ENCODE peak calls at places on chromosomes 5 and 9, in five cellular contexts. One of them, this sample, is unnamed.

GRCh38 chr5:173670791-173671120 is 54.3 kb upstream of the BOD1 start:
- DNase-seq in NCI-H510A treated with DMSO at 0.1 percent for 48 hours: no peak
- DNase-seq in kidney: no peak
- DNase-seq in activated naive CD4-positive, alpha-beta T cell treated with anti-CD3 and anti-CD28 coated beads for 36 hours: no peak
- DNase-seq in T-helper 17 cell: no peak
- DNase-seq in this sample: no peak

GRCh38 chr5:149455889-149456409 is 76.9 kb upstream of the IL17B start:
- DNase-seq in NCI-H510A treated with DMSO at 0.1 percent for 48 hours: peak
- DNase-seq in kidney: peak
- DNase-seq in activated naive CD4-positive, alpha-beta T cell treated with anti-CD3 and anti-CD28 coated beads for 36 hours: no peak
- DNase-seq in T-helper 17 cell: no peak
- DNase-seq in this sample: no peak

GRCh38 chr5:38846379-38846967 is 661 bp downstream of the OSMR start:
- DNase-seq in NCI-H510A treated with DMSO at 0.1 percent for 48 hours: no peak
- DNase-seq in kidney: peak
- DNase-seq in activated naive CD4-positive, alpha-beta T cell treated with anti-CD3 and anti-CD28 coated beads for 36 hours: no peak
- DNase-seq in T-helper 17 cell: no peak
- DNase-seq in this sample: no peak

GRCh38 chr9:113255431-113255830 is 19.9 kb downstream of the CDC26 start:
- DNase-seq in NCI-H510A treated with DMSO at 0.1 percent for 48 hours: no peak
- DNase-seq in kidney: no peak
- DNase-seq in activated naive CD4-positive, alpha-beta T cell treated with anti-CD3 and anti-CD28 coated beads for 36 hours: no peak
- DNase-seq in T-helper 17 cell: no peak
- DNase-seq in this sample: no peak

GRCh38 chr9:131848570-131849160 is 108.8 kb upstream of the RAPGEF1 start:
- DNase-seq in NCI-H510A treated with DMSO at 0.1 percent for 48 hours: no peak
- DNase-seq in kidney: no peak
- DNase-seq in activated naive CD4-positive, alpha-beta T cell treated with anti-CD3 and anti-CD28 coated beads for 36 hours: no peak
- DNase-seq in T-helper 17 cell: no peak
- DNase-seq in this sample: no peak

GRCh38 chr9:34986541-34987047 is 3.0 kb upstream of the DNAJB5 start:
- DNase-seq in NCI-H510A treated with DMSO at 0.1 percent for 48 hours: no peak
- DNase-seq in kidney: no peak
- DNase-seq in activated naive CD4-positive, alpha-beta T cell treated with anti-CD3 and anti-CD28 coated beads for 36 hours: peak
- DNase-seq in T-helper 17 cell: peak
- DNase-seq in this sample: peak

GRCh38 chr9:15178621-15179020 is 128.4 kb downstream of the TTC39B start:
- DNase-seq in NCI-H510A treated with DMSO at 0.1 percent for 48 hours: no peak
- DNase-seq in kidney: no peak
- DNase-seq in activated naive CD4-positive, alpha-beta T cell treated with anti-CD3 and anti-CD28 coated beads for 36 hours: no peak
- DNase-seq in T-helper 17 cell: no peak
- DNase-seq in this sample: no peak

GRCh38 chr9:85700330-85700729 is 41.4 kb downstream of the AGTPBP1 start:
- DNase-seq in NCI-H510A treated with DMSO at 0.1 percent for 48 hours: no peak
- DNase-seq in kidney: no peak
- DNase-seq in activated naive CD4-positive, alpha-beta T cell treated with anti-CD3 and anti-CD28 coated beads for 36 hours: no peak
- DNase-seq in T-helper 17 cell: no peak
- DNase-seq in this sample: no peak

GRCh38 chr5:177306674-177307543 is 3.3 kb downstream of the PRELID1 start:
- DNase-seq in NCI-H510A treated with DMSO at 0.1 percent for 48 hours: no peak
- DNase-seq in kidney: no peak
- DNase-seq in activated naive CD4-positive, alpha-beta T cell treated with anti-CD3 and anti-CD28 coated beads for 36 hours: no peak
- DNase-seq in T-helper 17 cell: no peak
- DNase-seq in this sample: no peak

GRCh38 chr5:172422255-172422654 is 32.1 kb downstream of the SH3PXD2B start:
- DNase-seq in NCI-H510A treated with DMSO at 0.1 percent for 48 hours: no peak
- DNase-seq in kidney: peak
- DNase-seq in activated naive CD4-positive, alpha-beta T cell treated with anti-CD3 and anti-CD28 coated beads for 36 hours: no peak
- DNase-seq in T-helper 17 cell: no peak
- DNase-seq in this sample: no peak

GRCh38 chr5:134465856-134466240 is 54.2 kb upstream of the CDKN2AIPNL start:
- DNase-seq in NCI-H510A treated with DMSO at 0.1 percent for 48 hours: no peak
- DNase-seq in kidney: peak
- DNase-seq in activated naive CD4-positive, alpha-beta T cell treated with anti-CD3 and anti-CD28 coated beads for 36 hours: peak
- DNase-seq in T-helper 17 cell: peak
- DNase-seq in this sample: peak

GRCh38 chr5:137344723-137345322 is 154.3 kb downstream of the SPOCK1 start:
- DNase-seq in NCI-H510A treated with DMSO at 0.1 percent for 48 hours: peak
- DNase-seq in kidney: no peak
- DNase-seq in activated naive CD4-positive, alpha-beta T cell treated with anti-CD3 and anti-CD28 coated beads for 36 hours: peak
- DNase-seq in T-helper 17 cell: no peak
- DNase-seq in this sample: peak

GRCh38 chr5:140883927-140884697 is 2.2 kb downstream of the PCDHA13 start:
- DNase-seq in NCI-H510A treated with DMSO at 0.1 percent for 48 hours: no peak
- DNase-seq in kidney: peak
- DNase-seq in activated naive CD4-positive, alpha-beta T cell treated with anti-CD3 and anti-CD28 coated beads for 36 hours: no peak
- DNase-seq in T-helper 17 cell: no peak
- DNase-seq in this sample: no peak

GRCh38 chr5:52994266-52994665 is 5.1 kb downstream of the ITGA2 start:
- DNase-seq in NCI-H510A treated with DMSO at 0.1 percent for 48 hours: no peak
- DNase-seq in kidney: no peak
- DNase-seq in activated naive CD4-positive, alpha-beta T cell treated with anti-CD3 and anti-CD28 coated beads for 36 hours: no peak
- DNase-seq in T-helper 17 cell: no peak
- DNase-seq in this sample: no peak

GRCh38 chr9:117104972-117105495 is 309.8 kb downstream of the ASTN2 start:
- DNase-seq in NCI-H510A treated with DMSO at 0.1 percent for 48 hours: no peak
- DNase-seq in kidney: no peak
- DNase-seq in activated naive CD4-positive, alpha-beta T cell treated with anti-CD3 and anti-CD28 coated beads for 36 hours: no peak
- DNase-seq in T-helper 17 cell: no peak
- DNase-seq in this sample: no peak

GRCh38 chr5:55110156-55110680 is 7.8 kb downstream of the GZMA start:
- DNase-seq in NCI-H510A treated with DMSO at 0.1 percent for 48 hours: no peak
- DNase-seq in kidney: no peak
- DNase-seq in activated naive CD4-positive, alpha-beta T cell treated with anti-CD3 and anti-CD28 coated beads for 36 hours: no peak
- DNase-seq in T-helper 17 cell: no peak
- DNase-seq in this sample: no peak

GRCh38 chr5:125336401-125336800 is 590.0 kb upstream of the ZNF608 start:
- DNase-seq in NCI-H510A treated with DMSO at 0.1 percent for 48 hours: no peak
- DNase-seq in kidney: no peak
- DNase-seq in activated naive CD4-positive, alpha-beta T cell treated with anti-CD3 and anti-CD28 coated beads for 36 hours: no peak
- DNase-seq in T-helper 17 cell: no peak
- DNase-seq in this sample: no peak

GRCh38 chr5:126365446-126366198 is 57.6 kb upstream of the GRAMD2B start:
- DNase-seq in NCI-H510A treated with DMSO at 0.1 percent for 48 hours: no peak
- DNase-seq in kidney: no peak
- DNase-seq in activated naive CD4-positive, alpha-beta T cell treated with anti-CD3 and anti-CD28 coated beads for 36 hours: no peak
- DNase-seq in T-helper 17 cell: no peak
- DNase-seq in this sample: no peak

GRCh38 chr5:154784856-154785255 is 29.7 kb downstream of the LARP1 start:
- DNase-seq in NCI-H510A treated with DMSO at 0.1 percent for 48 hours: no peak
- DNase-seq in kidney: no peak
- DNase-seq in activated naive CD4-positive, alpha-beta T cell treated with anti-CD3 and anti-CD28 coated beads for 36 hours: no peak
- DNase-seq in T-helper 17 cell: no peak
- DNase-seq in this sample: no peak

GRCh38 chr9:2418619-2419018 is 203.0 kb upstream of the VLDLR start:
- DNase-seq in NCI-H510A treated with DMSO at 0.1 percent for 48 hours: no peak
- DNase-seq in kidney: no peak
- DNase-seq in activated naive CD4-positive, alpha-beta T cell treated with anti-CD3 and anti-CD28 coated beads for 36 hours: no peak
- DNase-seq in T-helper 17 cell: no peak
- DNase-seq in this sample: peak

GRCh38 chr5:94694671-94695070 is 76.2 kb downstream of the SLF1 start:
- DNase-seq in NCI-H510A treated with DMSO at 0.1 percent for 48 hours: no peak
- DNase-seq in kidney: no peak
- DNase-seq in activated naive CD4-positive, alpha-beta T cell treated with anti-CD3 and anti-CD28 coated beads for 36 hours: no peak
- DNase-seq in T-helper 17 cell: no peak
- DNase-seq in this sample: no peak

GRCh38 chr9:129990269-129991005 is 52.6 kb downstream of the FNBP1 start:
- DNase-seq in NCI-H510A treated with DMSO at 0.1 percent for 48 hours: no peak
- DNase-seq in kidney: no peak
- DNase-seq in activated naive CD4-positive, alpha-beta T cell treated with anti-CD3 and anti-CD28 coated beads for 36 hours: peak
- DNase-seq in T-helper 17 cell: peak
- DNase-seq in this sample: no peak

GRCh38 chr9:5326893-5327548 is 12.7 kb downstream of the RLN1 start:
- DNase-seq in NCI-H510A treated with DMSO at 0.1 percent for 48 hours: peak
- DNase-seq in kidney: no peak
- DNase-seq in activated naive CD4-positive, alpha-beta T cell treated with anti-CD3 and anti-CD28 coated beads for 36 hours: peak
- DNase-seq in T-helper 17 cell: peak
- DNase-seq in this sample: no peak

GRCh38 chr9:91898451-91899433 is 51.3 kb downstream of the ROR2 start:
- DNase-seq in NCI-H510A treated with DMSO at 0.1 percent for 48 hours: peak
- DNase-seq in kidney: peak
- DNase-seq in activated naive CD4-positive, alpha-beta T cell treated with anti-CD3 and anti-CD28 coated beads for 36 hours: no peak
- DNase-seq in T-helper 17 cell: no peak
- DNase-seq in this sample: no peak

GRCh38 chr5:155839251-155840037 is 487.5 kb upstream of the SGCD start:
- DNase-seq in NCI-H510A treated with DMSO at 0.1 percent for 48 hours: no peak
- DNase-seq in kidney: no peak
- DNase-seq in activated naive CD4-positive, alpha-beta T cell treated with anti-CD3 and anti-CD28 coated beads for 36 hours: no peak
- DNase-seq in T-helper 17 cell: no peak
- DNase-seq in this sample: no peak

GRCh38 chr5:169988947-169989346 is 8.7 kb upstream of the INSYN2B start:
- DNase-seq in NCI-H510A treated with DMSO at 0.1 percent for 48 hours: no peak
- DNase-seq in kidney: no peak
- DNase-seq in activated naive CD4-positive, alpha-beta T cell treated with anti-CD3 and anti-CD28 coated beads for 36 hours: no peak
- DNase-seq in T-helper 17 cell: no peak
- DNase-seq in this sample: no peak

GRCh38 chr9:124885551-124885950 is 23.6 kb downstream of the ARPC5L start:
- DNase-seq in NCI-H510A treated with DMSO at 0.1 percent for 48 hours: no peak
- DNase-seq in kidney: no peak
- DNase-seq in activated naive CD4-positive, alpha-beta T cell treated with anti-CD3 and anti-CD28 coated beads for 36 hours: no peak
- DNase-seq in T-helper 17 cell: no peak
- DNase-seq in this sample: no peak

GRCh38 chr5:145906401-145906800 is 30.0 kb upstream of the SH3RF2 start:
- DNase-seq in NCI-H510A treated with DMSO at 0.1 percent for 48 hours: no peak
- DNase-seq in kidney: no peak
- DNase-seq in activated naive CD4-positive, alpha-beta T cell treated with anti-CD3 and anti-CD28 coated beads for 36 hours: no peak
- DNase-seq in T-helper 17 cell: no peak
- DNase-seq in this sample: no peak

GRCh38 chr5:158410976-158411375 is 552.0 kb upstream of the CLINT1 start:
- DNase-seq in NCI-H510A treated with DMSO at 0.1 percent for 48 hours: no peak
- DNase-seq in kidney: no peak
- DNase-seq in activated naive CD4-positive, alpha-beta T cell treated with anti-CD3 and anti-CD28 coated beads for 36 hours: no peak
- DNase-seq in T-helper 17 cell: no peak
- DNase-seq in this sample: no peak

GRCh38 chr5:36027711-36028110 is 36.5 kb upstream of the UGT3A1 start:
- DNase-seq in NCI-H510A treated with DMSO at 0.1 percent for 48 hours: no peak
- DNase-seq in kidney: no peak
- DNase-seq in activated naive CD4-positive, alpha-beta T cell treated with anti-CD3 and anti-CD28 coated beads for 36 hours: no peak
- DNase-seq in T-helper 17 cell: no peak
- DNase-seq in this sample: no peak

GRCh38 chr9:94909250-94909894 is 182.9 kb downstream of the AOPEP start:
- DNase-seq in NCI-H510A treated with DMSO at 0.1 percent for 48 hours: no peak
- DNase-seq in kidney: no peak
- DNase-seq in activated naive CD4-positive, alpha-beta T cell treated with anti-CD3 and anti-CD28 coated beads for 36 hours: peak
- DNase-seq in T-helper 17 cell: no peak
- DNase-seq in this sample: no peak

GRCh38 chr5:77120706-77121105 is 33.6 kb upstream of the ZBED3 start:
- DNase-seq in NCI-H510A treated with DMSO at 0.1 percent for 48 hours: no peak
- DNase-seq in kidney: no peak
- DNase-seq in activated naive CD4-positive, alpha-beta T cell treated with anti-CD3 and anti-CD28 coated beads for 36 hours: no peak
- DNase-seq in T-helper 17 cell: no peak
- DNase-seq in this sample: no peak

GRCh38 chr5:124718376-124718775 is 28.1 kb downstream of the ZNF608 start:
- DNase-seq in NCI-H510A treated with DMSO at 0.1 percent for 48 hours: peak
- DNase-seq in kidney: no peak
- DNase-seq in activated naive CD4-positive, alpha-beta T cell treated with anti-CD3 and anti-CD28 coated beads for 36 hours: no peak
- DNase-seq in T-helper 17 cell: no peak
- DNase-seq in this sample: no peak

GRCh38 chr9:23686257-23686656 is 139.8 kb downstream of the ELAVL2 start:
- DNase-seq in NCI-H510A treated with DMSO at 0.1 percent for 48 hours: no peak
- DNase-seq in kidney: no peak
- DNase-seq in activated naive CD4-positive, alpha-beta T cell treated with anti-CD3 and anti-CD28 coated beads for 36 hours: no peak
- DNase-seq in T-helper 17 cell: no peak
- DNase-seq in this sample: no peak

GRCh38 chr9:109815366-109815947 is 35.5 kb downstream of the PALM2AKAP2 start:
- DNase-seq in NCI-H510A treated with DMSO at 0.1 percent for 48 hours: no peak
- DNase-seq in kidney: no peak
- DNase-seq in activated naive CD4-positive, alpha-beta T cell treated with anti-CD3 and anti-CD28 coated beads for 36 hours: no peak
- DNase-seq in T-helper 17 cell: no peak
- DNase-seq in this sample: no peak

GRCh38 chr9:115849679-115850412 is 303.7 kb upstream of the PAPPA start:
- DNase-seq in NCI-H510A treated with DMSO at 0.1 percent for 48 hours: no peak
- DNase-seq in kidney: no peak
- DNase-seq in activated naive CD4-positive, alpha-beta T cell treated with anti-CD3 and anti-CD28 coated beads for 36 hours: no peak
- DNase-seq in T-helper 17 cell: no peak
- DNase-seq in this sample: no peak